ENCODE peak calls at places on chromosomes 2 and 18, in five cellular contexts. H is HT1080; P is naive thymus-derived CD4-positive, alpha-beta T cell; L is cardiac muscle cell; M is COR-L47. D is an unnamed sample.

GRCh38 chr2:126761256-126761980 is 105.5 kb downstream of the GYPC start:
- DNase-seq in P (no peak), L (no peak), H (no peak), M (no peak), D (no peak)

GRCh38 chr2:77566582-77566981 is 44.4 kb upstream of the LRRTM4 start:
- DNase-seq in P (no peak), H (no peak), L (no peak), M (no peak), D (no peak)

GRCh38 chr2:195049372-195050031 is 607.5 kb upstream of the SLC39A10 start:
- DNase-seq in L (no peak), P (no peak), M (no peak), H (peak), D (no peak)

GRCh38 chr2:138959031-138959430 is 178.8 kb upstream of the NXPH2 start:
- DNase-seq in M (no peak), H (no peak), P (no peak), L (no peak), D (no peak)

GRCh38 chr2:160039166-160039903 is 23.1 kb downstream of the PLA2R1 start:
- DNase-seq in M (peak), H (peak), P (no peak), L (no peak), D (peak)

GRCh38 chr18:73164430-73164829 is 296.6 kb upstream of the NETO1 start:
- DNase-seq in M (no peak), L (no peak), P (no peak), H (no peak), D (no peak)

GRCh38 chr2:61151434-61151833 is 10.6 kb upstream of the C2orf74 start:
- DNase-seq in P (no peak), L (no peak), H (peak), M (no peak), D (no peak)

GRCh38 chr2:86675611-86676015 is 44.5 kb upstream of the RMND5A start:
- DNase-seq in L (no peak), P (peak), M (no peak), H (no peak), D (no peak)

GRCh38 chr2:149732001-149732685 is 144.6 kb upstream of the MMADHC start:
- DNase-seq in L (no peak), H (peak), M (no peak), P (no peak), D (no peak)

GRCh38 chr2:232623768-232624553 is 9.4 kb upstream of the EFHD1 start:
- DNase-seq in M (peak), L (no peak), P (no peak), H (no peak), D (no peak)

GRCh38 chr2:29923110-29923721 is 1.8 kb upstream of the ALK start:
- DNase-seq in M (peak), L (peak), P (peak), H (peak), D (no peak)

GRCh38 chr2:60998628-60999545 is 18.6 kb upstream of the PEX13 start:
- DNase-seq in H (peak), M (peak), L (peak), P (peak), D (no peak)

GRCh38 chr2:97735161-97735561 is 21.8 kb downstream of the ZAP70 start:
- DNase-seq in M (no peak), L (no peak), P (no peak), H (no peak), D (no peak)

GRCh38 chr2:173860566-173860965 is 104.6 kb downstream of the SP3 start:
- DNase-seq in M (no peak), L (no peak), H (no peak), P (no peak), D (no peak)

GRCh38 chr2:241653210-241653750 is 15.8 kb downstream of the ATG4B start:
- DNase-seq in L (no peak), H (no peak), P (no peak), M (no peak), D (no peak)

GRCh38 chr2:62794791-62795190 is 89.3 kb downstream of the EHBP1 start:
- DNase-seq in P (no peak), L (no peak), H (peak), M (peak), D (no peak)

GRCh38 chr2:236785611-236786057 is 216.0 kb downstream of the ACKR3 start:
- DNase-seq in M (no peak), H (no peak), L (no peak), P (no peak), D (no peak)

GRCh38 chr18:3345452-3345851 is 83.5 kb downstream of the MYL12B start:
- DNase-seq in M (no peak), P (no peak), L (no peak), H (no peak), D (no peak)

GRCh38 chr18:79484661-79485621 is 89.2 kb downstream of the NFATC1 start:
- DNase-seq in M (no peak), H (peak), L (no peak), P (no peak), D (no peak)

GRCh38 chr2:199903111-199903510 is 8.0 kb upstream of the C2orf69 start:
- DNase-seq in P (no peak), M (no peak), H (no peak), L (no peak), D (no peak)

GRCh38 chr2:222859786-222860726 is 780 bp upstream of the ACSL3 start:
- DNase-seq in P (no peak), H (peak), M (no peak), L (peak), D (no peak)

GRCh38 chr2:117523267-117523666 is 291.2 kb upstream of the DDX18 start:
- DNase-seq in M (peak), H (peak), L (peak), P (no peak), D (no peak)

GRCh38 chr18:31657823-31658669 is 26.3 kb downstream of the B4GALT6 start:
- DNase-seq in P (no peak), M (peak), H (no peak), L (no peak), D (no peak)

GRCh38 chr2:55026202-55026601 is 24.0 kb downstream of the RTN4 start:
- DNase-seq in P (no peak), H (no peak), M (no peak), L (no peak), D (no peak)

GRCh38 chr18:3217930-3218647 is 1.7 kb downstream of the MYOM1 start:
- DNase-seq in H (no peak), M (no peak), L (peak), P (no peak), D (peak)

GRCh38 chr2:8565399-8566154 is 116.3 kb upstream of the ID2 start:
- DNase-seq in H (no peak), P (no peak), M (no peak), L (no peak), D (no peak)

GRCh38 chr2:223590964-223591363 is 11.2 kb downstream of the SCG2 start:
- DNase-seq in P (no peak), H (no peak), M (no peak), L (no peak), D (no peak)

GRCh38 chr2:85723707-85724360 is 29.7 kb downstream of the GNLY start:
- DNase-seq in P (no peak), M (no peak), L (no peak), H (no peak), D (no peak)

GRCh38 chr2:70467831-70468810 is 85.5 kb downstream of the TGFA start:
- DNase-seq in M (no peak), H (no peak), L (peak), P (no peak), D (no peak)

GRCh38 chr18:77092104-77093066 is 40.2 kb downstream of the MBP start:
- DNase-seq in M (no peak), P (no peak), H (no peak), L (no peak), D (no peak)

GRCh38 chr2:136246086-136246669 is 128.2 kb upstream of the CXCR4 start:
- DNase-seq in P (no peak), L (peak), H (no peak), M (no peak), D (peak)

GRCh38 chr2:238893349-238894000 is 45.6 kb downstream of the TWIST2 start:
- DNase-seq in L (no peak), P (no peak), M (no peak), H (no peak), D (no peak)

GRCh38 chr2:231932711-231932970 is 6.4 kb upstream of the NPPC start:
- DNase-seq in P (no peak), H (peak), M (no peak), L (no peak), D (peak)

GRCh38 chr2:160994141-160995002 is 165.9 kb upstream of the TANK start:
- DNase-seq in P (peak), L (peak), M (peak), H (peak), D (peak)

GRCh38 chr2:31979966-31980365 is 30.8 kb downstream of the MEMO1 start:
- DNase-seq in H (no peak), P (no peak), L (no peak), M (no peak), D (no peak)

GRCh38 chr18:24108621-24109020 is 30.2 kb upstream of the CABYR start:
- DNase-seq in H (no peak), P (no peak), L (no peak), M (no peak), D (no peak)

GRCh38 chr2:198100323-198100722 is 295.9 kb downstream of the PLCL1 start:
- DNase-seq in H (peak), M (no peak), L (no peak), P (no peak), D (no peak)

GRCh38 chr18:23170137-23170536 is 34.9 kb downstream of the CABLES1 start:
- DNase-seq in H (no peak), P (no peak), L (no peak), M (no peak), D (no peak)

D was measured in esophagus muscularis mucosa.